ENCODE peak calls at places on chromosomes 2 and 18, in six cellular contexts. R, G, M, E, S and Z are unnamed samples.

GRCh38 chr2:15069149-15069548 is 436.6 kb downstream of the LRATD1 start:
- DNase-seq in S (no peak), G (no peak), E (no peak), R (no peak), M (no peak), Z (no peak)

GRCh38 chr2:190864375-190864774 is 16.2 kb upstream of the GLS start:
- DNase-seq in R (no peak), S (no peak), M (no peak), E (peak), G (no peak), Z (no peak)

GRCh38 chr2:10810175-10811161 is 2.1 kb downstream of the PDIA6 start:
- DNase-seq in G (no peak), R (no peak), S (no peak), M (peak), E (peak), Z (no peak)

GRCh38 chr2:224711859-224712258 is 4.3 kb downstream of the CCDC195 start:
- DNase-seq in R (no peak), E (no peak), S (no peak), M (no peak), G (no peak), Z (no peak)

GRCh38 chr2:50613161-50613560 is 418.8 kb downstream of the NRXN1 start:
- DNase-seq in R (no peak), M (peak), G (no peak), E (peak), S (no peak), Z (no peak)

GRCh38 chr2:69138793-69139510 is 126.0 kb downstream of the ANTXR1 start:
- DNase-seq in S (no peak), E (peak), M (peak), G (peak), R (no peak), Z (no peak)

GRCh38 chr2:155708052-155708451 is 624.5 kb downstream of the NR4A2 start:
- DNase-seq in S (no peak), M (no peak), E (no peak), R (no peak), G (no peak), Z (no peak)

GRCh38 chr2:109238580-109238979 is 109.6 kb downstream of the SH3RF3 start:
- DNase-seq in R (no peak), G (peak), E (peak), M (peak), S (no peak), Z (peak)

GRCh38 chr2:84901593-84902120 is 3.8 kb upstream of the TMSB10 start:
- DNase-seq in E (peak), S (no peak), M (peak), G (no peak), R (no peak), Z (no peak)

GRCh38 chr18:57921708-57922107 is 118.6 kb upstream of the ATP8B1 start:
- DNase-seq in E (peak), M (peak), G (no peak), R (no peak), S (no peak), Z (no peak)

GRCh38 chr18:12811191-12811950 is 72.7 kb downstream of the PTPN2 start:
- DNase-seq in R (no peak), G (peak), S (no peak), M (no peak), E (no peak), Z (no peak)

GRCh38 chr2:223993634-223994232 is 36.5 kb downstream of the MRPL44 start:
- DNase-seq in G (peak), M (peak), R (no peak), S (no peak), E (peak), Z (peak)

GRCh38 chr2:30356061-30356460 is 91.0 kb upstream of the LCLAT1 start:
- DNase-seq in G (no peak), E (no peak), M (no peak), S (no peak), R (no peak), Z (no peak)

GRCh38 chr2:135096665-135097446 is 44.8 kb downstream of the RAB3GAP1 start:
- DNase-seq in E (peak), S (no peak), G (no peak), M (peak), R (no peak), Z (no peak)

GRCh38 chr2:62287895-62288589 is 92.1 kb downstream of the B3GNT2 start:
- DNase-seq in G (peak), M (peak), E (peak), R (no peak), S (no peak), Z (peak)

GRCh38 chr2:45612265-45612664 is 1.2 kb upstream of the SRBD1 start:
- DNase-seq in E (no peak), S (no peak), G (peak), R (no peak), M (no peak), Z (no peak)

GRCh38 chr2:118222643-118223486 is 134.6 kb downstream of the INSIG2 start:
- DNase-seq in G (no peak), R (no peak), E (no peak), S (no peak), M (no peak), Z (no peak)
- TF ChIP-seq CTCF in G (no peak), R (no peak), E (no peak), S (no peak), M (no peak), Z (no peak)

GRCh38 chr2:165957030-165957675 is 3.6 kb upstream of the TTC21B start:
- DNase-seq in R (no peak), M (no peak), E (no peak), G (no peak), S (peak), Z (no peak)

GRCh38 chr2:165961818-165962217 is 8.2 kb upstream of the TTC21B start:
- DNase-seq in M (no peak), E (no peak), R (no peak), G (no peak), S (no peak), Z (no peak)

GRCh38 chr2:165958313-165958712 is 4.7 kb upstream of the TTC21B start:
- DNase-seq in S (no peak), M (no peak), G (no peak), E (no peak), R (no peak), Z (no peak)

GRCh38 chr2:165953655-165954606 is at the start of gene TTC21B:
- DNase-seq in G (peak), S (peak), R (peak), E (peak), M (peak), Z (peak)

DNA sequence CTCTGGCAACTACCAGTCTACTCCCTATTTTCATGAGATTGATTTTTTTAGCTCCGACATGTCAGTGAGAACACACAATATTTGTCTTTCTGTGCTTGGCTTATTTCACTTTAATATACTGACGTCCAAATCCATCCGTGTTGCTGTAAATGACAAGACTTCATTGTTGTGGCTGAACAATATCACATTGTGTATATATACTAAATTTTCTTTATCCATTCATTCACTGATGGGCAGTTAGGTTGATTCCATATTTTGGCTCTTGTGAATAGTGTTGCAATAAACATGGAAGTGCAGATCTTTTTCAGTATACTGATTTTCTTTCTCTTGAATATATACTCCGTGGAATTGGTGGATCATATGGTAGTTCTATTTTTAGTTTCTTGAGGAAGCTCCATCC is 5.8 kb upstream of the TTC21B start:
- DNase-seq in M (no peak), E (no peak), G (no peak), S (no peak), R (no peak), Z (no peak)
- TF ChIP-seq CTCF in M (no peak), E (no peak), G (no peak), S (no peak), R (no peak), Z (no peak)

GRCh38 chr2:111958901-111959300 is 60.5 kb downstream of the MERTK start:
- DNase-seq in R (no peak), E (no peak), G (no peak), S (no peak), M (no peak), Z (no peak)
- TF ChIP-seq CTCF in R (peak), E (peak), G (peak), S (peak), M (peak), Z (no peak)

DNA sequence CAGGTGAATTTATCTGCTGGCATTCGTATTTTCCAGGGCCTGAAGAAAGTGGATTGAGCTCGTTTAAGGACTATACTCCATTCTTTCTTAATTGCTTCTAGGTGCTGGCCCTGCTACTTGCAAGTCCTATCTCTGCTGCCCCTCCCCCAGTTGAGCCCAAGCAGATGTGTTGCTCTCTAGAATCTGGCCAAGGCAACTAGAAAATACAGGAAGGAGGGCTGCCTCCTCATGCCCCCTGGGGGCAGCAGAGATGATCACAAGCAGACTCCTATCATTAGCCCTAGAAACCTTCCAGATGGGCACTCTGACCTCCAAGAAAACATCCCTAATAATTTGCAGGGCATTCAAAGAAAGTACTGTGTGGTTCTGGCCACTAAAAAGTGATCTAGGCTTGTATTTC is 72.5 kb upstream of the CYP26B1 start:
- DNase-seq in E (peak), S (peak), M (no peak), G (no peak), R (no peak), Z (no peak)
- TF ChIP-seq CTCF in E (peak), S (peak), M (peak), G (peak), R (peak), Z (no peak)

GRCh38 chr2:160606336-160606735 is 112.7 kb upstream of the RBMS1 start:
- DNase-seq in E (peak), M (no peak), G (no peak), R (no peak), S (no peak), Z (no peak)

GRCh38 chr2:160603771-160604510 is 110.3 kb upstream of the RBMS1 start:
- DNase-seq in S (no peak), M (no peak), E (no peak), R (no peak), G (no peak), Z (no peak)

GRCh38 chr2:160609346-160609745 is 115.7 kb upstream of the RBMS1 start:
- DNase-seq in S (no peak), R (no peak), G (no peak), E (no peak), M (no peak), Z (no peak)

GRCh38 chr2:160612266-160612864 is 118.8 kb upstream of the RBMS1 start:
- DNase-seq in S (no peak), E (peak), M (peak), R (no peak), G (no peak), Z (no peak)

DNA sequence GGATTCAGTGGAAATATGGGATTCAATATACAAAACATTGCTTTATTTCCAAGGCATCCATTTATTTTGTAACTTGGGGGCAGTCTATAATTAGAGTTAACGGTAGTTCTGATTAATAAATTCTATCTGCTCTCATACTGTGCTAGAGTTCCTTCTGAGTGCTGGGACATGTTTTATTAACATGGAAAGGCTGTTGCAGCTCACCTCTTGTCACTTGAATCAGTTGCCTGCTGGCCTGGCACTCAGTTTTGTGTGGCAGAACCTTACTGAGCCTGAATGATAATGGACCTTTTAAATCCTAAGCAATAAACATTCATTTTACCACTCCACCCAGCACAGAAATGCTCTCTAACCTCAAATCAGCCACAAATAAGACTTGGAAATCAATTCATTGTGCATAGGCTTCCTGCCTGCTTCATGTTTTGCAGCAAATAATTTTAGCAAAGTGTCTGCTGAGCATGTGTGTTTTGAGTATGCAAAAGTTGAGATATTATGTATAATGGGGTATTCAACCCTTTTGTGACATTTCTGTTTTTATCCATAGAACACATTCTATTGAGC is 115.0 kb upstream of the RBMS1 start:
- DNase-seq in E (no peak), R (no peak), G (no peak), S (no peak), M (no peak), Z (no peak)
- TF ChIP-seq CTCF in E (no peak), R (no peak), G (no peak), S (no peak), M (no peak), Z (no peak)

GRCh38 chr2:187655001-187655400 is 100.8 kb upstream of the TFPI start:
- DNase-seq in E (no peak), R (no peak), M (no peak), S (peak), G (no peak), Z (no peak)

GRCh38 chr2:187656123-187656522 is 101.9 kb upstream of the TFPI start:
- DNase-seq in S (no peak), R (no peak), G (no peak), M (no peak), E (no peak), Z (no peak)

GRCh38 chr2:187654535-187654934 is 100.3 kb upstream of the TFPI start:
- DNase-seq in E (no peak), G (no peak), R (no peak), M (no peak), S (peak), Z (peak)

GRCh38 chr2:187658952-187659525 is 104.8 kb upstream of the TFPI start:
- DNase-seq in E (peak), S (peak), R (no peak), M (peak), G (no peak), Z (no peak)
- TF ChIP-seq CTCF in E (peak), S (peak), R (peak), M (peak), G (peak), Z (no peak)

DNA sequence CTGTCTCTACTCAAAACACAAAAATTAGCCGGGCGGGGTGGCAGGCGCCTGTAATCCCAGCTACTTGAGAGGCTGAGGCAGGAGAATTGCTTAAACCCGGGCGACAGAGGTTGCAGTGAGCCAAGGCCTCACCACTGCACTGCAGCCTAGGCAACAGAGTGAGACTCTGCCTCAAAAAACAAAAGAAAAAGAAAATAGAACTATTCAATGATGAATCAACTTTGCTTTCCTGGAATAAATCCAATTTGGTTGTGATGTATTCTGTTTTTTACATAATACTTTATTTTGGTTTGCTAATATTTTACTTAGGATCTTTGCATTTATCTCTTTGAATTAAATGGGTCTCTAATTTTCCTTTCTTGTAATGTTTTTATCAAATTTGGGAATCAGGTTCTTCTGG is 86.3 kb upstream of the MBOAT2 start:
- DNase-seq in E (peak), M (peak), G (no peak), S (no peak), R (no peak), Z (no peak)
- TF ChIP-seq CTCF in E (no peak), M (no peak), G (no peak), S (no peak), R (no peak), Z (no peak)

GRCh38 chr2:54666741-54667639 is 56.5 kb upstream of the EML6 start:
- DNase-seq in M (no peak), S (no peak), E (peak), R (no peak), G (no peak), Z (peak)

GRCh38 chr2:54663424-54664030 is 59.9 kb upstream of the EML6 start:
- DNase-seq in R (no peak), G (no peak), S (no peak), E (no peak), M (no peak), Z (no peak)

GRCh38 chr2:54664238-54664786 is 59.1 kb upstream of the EML6 start:
- DNase-seq in E (no peak), G (no peak), R (no peak), S (no peak), M (no peak), Z (no peak)

GRCh38 chr2:54666131-54666637 is 57.3 kb upstream of the EML6 start:
- DNase-seq in E (peak), M (peak), R (no peak), S (no peak), G (no peak), Z (peak)

DNA sequence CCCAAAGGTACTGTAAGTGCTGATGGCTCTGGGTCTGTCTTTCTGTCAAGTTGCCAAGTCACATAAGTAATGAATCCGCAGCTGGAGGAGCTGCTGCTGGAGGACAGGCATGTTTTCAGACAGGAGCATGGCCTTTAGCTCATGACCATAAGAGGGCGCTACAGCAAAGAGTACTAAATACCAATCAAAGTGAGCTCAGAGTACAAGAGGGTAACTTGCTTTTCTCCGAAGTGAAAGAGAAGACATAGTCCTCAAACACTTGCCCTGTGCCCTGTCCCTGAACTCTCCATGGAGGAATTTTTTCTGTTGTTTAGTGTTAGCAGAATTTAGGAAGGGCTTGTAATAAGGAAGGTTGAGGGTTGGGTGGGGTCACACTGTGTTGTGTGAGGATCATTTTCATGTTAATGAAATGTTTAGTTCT is 58.0 kb upstream of the EML6 start:
- DNase-seq in M (peak), R (no peak), S (peak), E (peak), G (no peak), Z (peak)
- TF ChIP-seq CTCF in M (peak), R (peak), S (peak), E (peak), G (peak), Z (peak)

GRCh38 chr2:114111329-114111728 is 221.4 kb downstream of the ACTR3 start:
- DNase-seq in M (no peak), S (no peak), G (no peak), E (no peak), R (no peak), Z (no peak)

GRCh38 chr2:114118088-114118487 is 228.2 kb downstream of the ACTR3 start:
- DNase-seq in R (no peak), E (no peak), S (no peak), G (no peak), M (no peak), Z (no peak)

GRCh38 chr2:114108819-114109416 is 219.0 kb downstream of the ACTR3 start:
- DNase-seq in E (no peak), M (no peak), R (no peak), G (no peak), S (peak), Z (no peak)

GRCh38 chr2:114113527-114113926 is 223.6 kb downstream of the ACTR3 start:
- DNase-seq in G (no peak), S (peak), R (no peak), E (no peak), M (no peak), Z (no peak)
- TF ChIP-seq CTCF in G (no peak), S (peak), R (no peak), E (no peak), M (no peak), Z (no peak)

GRCh38 chr18:32896781-32897547 is 124.1 kb upstream of the KLHL14 start:
- DNase-seq in G (no peak), M (no peak), R (no peak), E (peak), S (no peak), Z (no peak)

GRCh38 chr18:32891130-32891529 is 118.3 kb upstream of the KLHL14 start:
- DNase-seq in M (no peak), R (no peak), S (no peak), E (no peak), G (no peak), Z (no peak)

GRCh38 chr18:32889620-32890593 is 117.1 kb upstream of the KLHL14 start:
- DNase-seq in E (no peak), S (peak), R (no peak), M (no peak), G (no peak), Z (no peak)

GRCh38 chr18:32891797-32892196 is 119.0 kb upstream of the KLHL14 start:
- DNase-seq in G (no peak), M (no peak), E (peak), R (no peak), S (no peak), Z (no peak)

DNA sequence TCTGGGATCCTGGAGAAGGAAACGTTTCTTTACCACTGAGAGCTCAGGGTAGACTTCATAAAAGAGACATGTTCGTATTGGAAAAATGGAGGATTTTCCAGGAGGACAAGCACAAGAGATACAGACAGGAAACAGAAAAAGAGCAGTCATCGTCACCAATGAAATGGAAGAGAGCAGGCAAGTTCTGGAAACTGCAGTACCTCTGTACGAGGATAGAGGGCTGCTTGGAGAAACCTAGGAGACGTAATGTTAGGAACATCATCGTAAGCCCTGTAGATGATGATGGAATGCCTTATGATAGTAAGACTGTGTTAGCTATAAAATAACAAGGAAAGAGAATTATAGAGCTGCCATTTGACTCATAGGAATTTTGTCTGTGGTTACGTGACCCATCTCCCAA is 121.1 kb upstream of the KLHL14 start:
- DNase-seq in M (no peak), G (no peak), S (no peak), R (no peak), E (peak), Z (no peak)
- TF ChIP-seq CTCF in M (peak), G (peak), S (peak), R (peak), E (peak), Z (no peak)